ENCODE peak calls at places on chromosomes 11 and 22, in ten cellular contexts. C is GM23338; V is left lung; M is heart left ventricle; G is K562; W is CD4-positive, alpha-beta T cell; Q is heart right ventricle; K is Panc1; J is PC-3; A is A549. U is an unnamed sample.

GRCh38 chr11:31355817-31356216 is 13.7 kb downstream of the DCDC1 start:
- ATAC-seq in C (no peak), V (no peak), M (no peak), G (no peak), W (no peak), Q (no peak), K (no peak), J (no peak), A (no peak), U (no peak)

GRCh38 chr11:56624661-56625110 is 10.0 kb upstream of the OR5M1 start:
- ATAC-seq in C (peak), V (peak), M (no peak), G (no peak), W (no peak), Q (peak), K (peak), J (peak), A (peak), U (no peak)

GRCh38 chr11:85756401-85757200 is 54.3 kb downstream of the SYTL2 start:
- ATAC-seq in C (no peak), V (peak), M (no peak), G (no peak), W (peak), Q (no peak), K (no peak), J (no peak), A (no peak), U (no peak)

GRCh38 chr11:122743949-122744876 is 88.7 kb downstream of the UBASH3B start:
- ATAC-seq in C (no peak), V (peak), M (peak), G (no peak), W (peak), Q (no peak), K (peak), J (no peak), A (no peak), U (no peak)

GRCh38 chr11:60717956-60718355 is 6.6 kb upstream of the MS4A18 start:
- ATAC-seq in C (no peak), V (no peak), M (no peak), G (no peak), W (no peak), Q (no peak), K (no peak), J (no peak), A (no peak), U (no peak)

GRCh38 chr11:16912607-16913006 is 101.6 kb downstream of the PLEKHA7 start:
- ATAC-seq in C (peak), V (no peak), M (no peak), G (no peak), W (no peak), Q (no peak), K (no peak), J (peak), A (peak), U (no peak)

GRCh38 chr11:130159139-130159538 is 443 bp upstream of the ST14 start:
- ATAC-seq in C (peak), V (no peak), M (no peak), G (no peak), W (no peak), Q (no peak), K (no peak), J (no peak), A (no peak), U (no peak)

GRCh38 chr11:720642-721346 is 14.8 kb downstream of the EPS8L2 start:
- ATAC-seq in C (peak), V (no peak), M (peak), G (peak), W (peak), Q (peak), K (peak), J (peak), A (no peak), U (peak)

GRCh38 chr11:92224394-92225205 is at the start of gene FAT3:
- ATAC-seq in C (peak), V (peak), M (peak), G (no peak), W (no peak), Q (peak), K (peak), J (no peak), A (peak), U (peak)

GRCh38 chr11:35815556-35816315 is 128.1 kb upstream of the LDLRAD3 start:
- ATAC-seq in C (no peak), V (peak), M (peak), G (no peak), W (no peak), Q (peak), K (no peak), J (no peak), A (no peak), U (peak)

GRCh38 chr11:112513936-112514716 is 253.5 kb upstream of the PLET1 start:
- ATAC-seq in C (no peak), V (no peak), M (no peak), G (no peak), W (no peak), Q (no peak), K (no peak), J (no peak), A (no peak), U (no peak)

GRCh38 chr11:117814766-117815261 is 9.7 kb downstream of the FXYD2 start:
- ATAC-seq in C (no peak), V (no peak), M (no peak), G (no peak), W (peak), Q (no peak), K (no peak), J (no peak), A (no peak), U (no peak)

GRCh38 chr11:120750647-120751419 is 239.3 kb downstream of the GRIK4 start:
- ATAC-seq in C (no peak), V (no peak), M (no peak), G (no peak), W (no peak), Q (no peak), K (no peak), J (no peak), A (no peak), U (no peak)

GRCh38 chr22:50361688-50362087 is 18.6 kb downstream of the PPP6R2 start:
- ATAC-seq in C (no peak), V (no peak), M (no peak), G (no peak), W (no peak), Q (no peak), K (no peak), J (no peak), A (no peak), U (no peak)

GRCh38 chr11:85835263-85835662 is 19.9 kb upstream of the CCDC83 start:
- ATAC-seq in C (no peak), V (no peak), M (no peak), G (no peak), W (no peak), Q (no peak), K (no peak), J (no peak), A (no peak), U (no peak)

GRCh38 chr22:40221055-40221414 is 43.3 kb downstream of the TNRC6B start:
- ATAC-seq in C (no peak), V (peak), M (no peak), G (no peak), W (no peak), Q (peak), K (no peak), J (no peak), A (no peak), U (no peak)

GRCh38 chr11:104588975-104589374 is 309.3 kb downstream of the CASP12 start:
- ATAC-seq in C (no peak), V (no peak), M (no peak), G (no peak), W (no peak), Q (no peak), K (no peak), J (no peak), A (no peak), U (no peak)

GRCh38 chr11:6204708-6205107 is 649 bp upstream of the C11orf42 start:
- ATAC-seq in C (no peak), V (peak), M (no peak), G (no peak), W (no peak), Q (no peak), K (no peak), J (no peak), A (no peak), U (no peak)

GRCh38 chr22:50672471-50673230 is at the start of gene SHANK3:
- ATAC-seq in C (peak), V (peak), M (peak), G (peak), W (no peak), Q (peak), K (peak), J (no peak), A (peak), U (peak)

GRCh38 chr11:117523680-117524079 is 196.0 kb downstream of the CEP164 start:
- ATAC-seq in C (no peak), V (no peak), M (no peak), G (no peak), W (no peak), Q (no peak), K (peak), J (no peak), A (no peak), U (no peak)

GRCh38 chr11:120090411-120090810 is 47.5 kb downstream of the TRIM29 start:
- ATAC-seq in C (no peak), V (no peak), M (no peak), G (no peak), W (no peak), Q (no peak), K (no peak), J (no peak), A (no peak), U (no peak)

GRCh38 chr11:111776398-111777093 is 10.4 kb upstream of the PPP2R1B start:
- ATAC-seq in C (no peak), V (no peak), M (no peak), G (no peak), W (no peak), Q (no peak), K (no peak), J (no peak), A (no peak), U (no peak)

GRCh38 chr11:2990617-2991476 is 1.3 kb downstream of the NAP1L4 start:
- ATAC-seq in C (no peak), V (peak), M (no peak), G (peak), W (no peak), Q (no peak), K (no peak), J (no peak), A (no peak), U (no peak)

GRCh38 chr11:14626650-14627049 is 17.0 kb upstream of the PDE3B start:
- ATAC-seq in C (no peak), V (no peak), M (no peak), G (no peak), W (no peak), Q (no peak), K (no peak), J (no peak), A (no peak), U (no peak)

GRCh38 chr22:50218153-50218995 is 17.6 kb downstream of the SELENOO start:
- ATAC-seq in C (peak), V (peak), M (peak), G (no peak), W (no peak), Q (peak), K (peak), J (no peak), A (no peak), U (no peak)

GRCh38 chr11:34235189-34235588 is 122.6 kb downstream of the ABTB2 start:
- ATAC-seq in C (no peak), V (no peak), M (no peak), G (no peak), W (no peak), Q (no peak), K (no peak), J (no peak), A (no peak), U (no peak)

GRCh38 chr22:45162531-45162930 is 1.2 kb upstream of the NUP50 start:
- ATAC-seq in C (no peak), V (no peak), M (no peak), G (no peak), W (no peak), Q (no peak), K (no peak), J (no peak), A (no peak), U (no peak)

GRCh38 chr11:75398906-75399305 is 412 bp upstream of the RPS3 start:
- ATAC-seq in C (no peak), V (no peak), M (no peak), G (peak), W (peak), Q (no peak), K (peak), J (no peak), A (peak), U (no peak)

GRCh38 chr11:128116447-128117240 is 470.7 kb downstream of the ETS1 start:
- ATAC-seq in C (no peak), V (no peak), M (peak), G (no peak), W (no peak), Q (peak), K (no peak), J (no peak), A (no peak), U (no peak)

GRCh38 chr11:122758974-122759373 is 79.3 kb upstream of the CRTAM start:
- ATAC-seq in C (no peak), V (no peak), M (no peak), G (no peak), W (no peak), Q (no peak), K (no peak), J (no peak), A (no peak), U (no peak)

GRCh38 chr11:95567685-95568084 is 221.9 kb downstream of the FAM76B start:
- ATAC-seq in C (no peak), V (no peak), M (no peak), G (no peak), W (no peak), Q (no peak), K (no peak), J (no peak), A (no peak), U (no peak)

GRCh38 chr11:59753650-59754493 is 1.3 kb upstream of the STX3 start:
- ATAC-seq in C (peak), V (peak), M (peak), G (peak), W (peak), Q (peak), K (peak), J (peak), A (peak), U (peak)

GRCh38 chr11:18455686-18456372 is at the start of gene LDHAL6A:
- ATAC-seq in C (peak), V (no peak), M (no peak), G (peak), W (peak), Q (no peak), K (no peak), J (no peak), A (no peak), U (no peak)

GRCh38 chr11:132499661-132500060 is 1032.6 kb downstream of the OPCML start:
- ATAC-seq in C (no peak), V (no peak), M (no peak), G (no peak), W (no peak), Q (no peak), K (no peak), J (no peak), A (no peak), U (no peak)

GRCh38 chr11:121967131-121967689 is 148.8 kb downstream of the BLID start:
- ATAC-seq in C (no peak), V (no peak), M (no peak), G (no peak), W (no peak), Q (no peak), K (no peak), J (no peak), A (no peak), U (no peak)

GRCh38 chr22:36986242-36986821 is 32.9 kb downstream of the TST start:
- ATAC-seq in C (no peak), V (peak), M (no peak), G (no peak), W (no peak), Q (no peak), K (no peak), J (no peak), A (peak), U (no peak)

GRCh38 chr11:61315260-61315659 is 17.6 kb downstream of the DDB1 start:
- ATAC-seq in C (no peak), V (no peak), M (peak), G (no peak), W (no peak), Q (no peak), K (no peak), J (peak), A (no peak), U (no peak)

GRCh38 chr11:86988351-86988881 is 33.2 kb upstream of the FZD4 start:
- ATAC-seq in C (no peak), V (no peak), M (no peak), G (no peak), W (no peak), Q (no peak), K (no peak), J (no peak), A (no peak), U (no peak)

GRCh38 chr22:43000441-43001175 is 14.3 kb downstream of the PACSIN2 start:
- ATAC-seq in C (no peak), V (no peak), M (no peak), G (no peak), W (no peak), Q (no peak), K (no peak), J (no peak), A (no peak), U (no peak)

DNA sequence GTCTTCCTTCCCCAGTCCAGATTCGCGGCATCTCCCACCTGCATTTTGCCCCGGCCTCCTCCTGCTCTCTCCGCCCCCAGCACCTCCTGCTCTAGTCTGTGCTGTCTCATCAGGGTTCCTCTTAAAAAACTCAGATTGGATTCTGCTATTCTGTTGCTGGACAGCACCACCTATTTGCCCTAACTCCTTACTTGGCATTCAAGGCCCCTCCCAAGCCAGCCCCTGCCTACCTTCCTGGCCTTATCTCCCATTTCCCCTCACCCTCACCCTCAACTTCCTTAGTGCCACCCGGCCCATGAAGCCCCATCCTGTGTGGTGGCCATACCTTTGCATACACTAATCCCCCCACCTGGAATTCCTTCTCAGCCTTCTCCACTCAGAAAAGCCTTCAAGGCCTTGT is 59.9 kb upstream of the PRDM11 start:
- ATAC-seq in C (no peak), V (no peak), M (no peak), G (no peak), W (no peak), Q (no peak), K (no peak), J (no peak), A (no peak), U (no peak)
- TF ChIP-seq CTCF in C (no peak), V (no peak), M (no peak), G (no peak), W (no peak), Q (no peak), K (no peak), J (no peak), A (no peak), U (no peak)

DNA sequence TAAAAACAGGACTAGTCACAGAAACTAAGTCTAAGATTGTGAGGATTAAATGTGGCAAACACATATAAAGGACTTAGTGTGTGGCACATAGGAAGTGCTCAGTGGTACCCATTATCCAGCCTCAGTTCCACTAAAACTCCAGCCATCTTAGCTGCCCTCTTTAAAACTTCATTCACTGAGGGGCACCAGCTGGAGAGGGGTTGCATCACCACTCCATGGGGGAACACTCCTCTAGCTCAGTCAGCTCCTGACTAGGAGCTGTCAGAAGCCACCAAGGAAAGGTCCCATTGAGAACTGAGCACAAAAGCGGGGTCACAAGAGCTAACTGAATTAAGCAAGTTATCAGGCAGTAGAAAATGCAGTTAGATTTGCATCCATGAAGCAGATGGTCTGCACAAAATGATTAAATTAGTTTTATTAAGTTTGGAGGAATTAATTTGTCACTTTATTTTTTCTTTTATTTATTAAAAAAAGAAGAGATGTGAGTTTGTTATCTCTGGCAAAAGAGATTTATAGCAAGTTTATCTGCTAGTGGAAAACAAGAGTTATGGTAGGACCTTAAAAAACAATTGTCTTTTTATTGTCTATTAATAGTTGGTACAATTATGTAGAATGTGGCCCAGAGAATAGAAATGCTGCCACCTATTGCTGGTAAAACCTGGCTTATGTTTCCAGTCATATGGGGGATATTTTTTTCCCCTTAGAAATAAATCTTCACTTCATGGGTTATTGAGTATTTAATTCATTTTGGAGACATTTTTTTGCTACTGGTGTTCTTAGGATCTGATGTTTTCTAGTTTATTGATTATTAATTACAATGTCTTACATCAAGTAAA is 95.7 kb downstream of the NAV2 start:
- ATAC-seq in C (peak), V (no peak), M (no peak), G (no peak), W (no peak), Q (no peak), K (no peak), J (no peak), A (no peak), U (no peak)
- TF ChIP-seq CTCF in C (no peak), V (no peak), M (no peak), G (no peak), W (no peak), Q (peak), K (peak), J (peak), A (peak), U (no peak)

GRCh38 chr11:73218106-73218829 is at the start of gene P2RY2:
- ATAC-seq in C (peak), V (peak), M (peak), G (no peak), W (peak), Q (peak), K (peak), J (peak), A (peak), U (peak)
- TF ChIP-seq CTCF in C (peak), V (peak), M (peak), G (no peak), W (no peak), Q (peak), K (peak), J (peak), A (peak), U (peak)

GRCh38 chr11:83521647-83522596 is 235.8 kb upstream of the CCDC90B start:
- ATAC-seq in C (peak), V (no peak), M (peak), G (peak), W (no peak), Q (no peak), K (peak), J (peak), A (peak), U (no peak)
- TF ChIP-seq CTCF in C (peak), V (no peak), M (no peak), G (peak), W (no peak), Q (no peak), K (peak), J (peak), A (no peak), U (no peak)

GRCh38 chr22:38705235-38706100 is at the start of gene GTPBP1:
- ATAC-seq in C (peak), V (peak), M (peak), G (peak), W (peak), Q (peak), K (peak), J (peak), A (peak), U (peak)
- TF ChIP-seq CTCF in C (no peak), V (no peak), M (peak), G (no peak), W (peak), Q (no peak), K (no peak), J (no peak), A (no peak), U (no peak)

U was measured in gastroesophageal sphincter.